ENCODE peak calls at places on chromosomes 12 and 14, in ten cellular contexts. One of them, this sample, is unnamed.

GRCh38 chr14:102532204-102532658 is 22.7 kb upstream of the ANKRD9 start:
- DNase-seq in transverse colon: no peak
- DNase-seq in type B pancreatic cell: no peak
- DNase-seq in nucleus accumbens: no peak
- DNase-seq in stimulated activated CD8-positive, alpha-beta memory T cell treated with anti-CD3 and anti-CD28 coated beads, Interleukin-15, amount 100 ng/mL, for 1 hour: no peak
- DNase-seq in HT1080: peak
- DNase-seq in heart right ventricle: no peak
- DNase-seq in NCI-H1092: no peak
- DNase-seq in HS-5: no peak
- DNase-seq in OCI-M1: no peak
- DNase-seq in this sample: no peak

GRCh38 chr12:55726911-55727310 is 1.9 kb downstream of the CD63 start:
- DNase-seq in HT1080: no peak
- DNase-seq in heart right ventricle: no peak
- DNase-seq in transverse colon: no peak
- DNase-seq in HS-5: no peak
- DNase-seq in OCI-M1: no peak
- DNase-seq in NCI-H1092: no peak
- DNase-seq in stimulated activated CD8-positive, alpha-beta memory T cell treated with anti-CD3 and anti-CD28 coated beads, Interleukin-15, amount 100 ng/mL, for 1 hour: no peak
- DNase-seq in nucleus accumbens: no peak
- DNase-seq in type B pancreatic cell: no peak
- DNase-seq in this sample: no peak

GRCh38 chr12:49868952-49869815 is 26.3 kb upstream of the BCDIN3D start:
- DNase-seq in transverse colon: peak
- DNase-seq in HT1080: peak
- DNase-seq in HS-5: peak
- DNase-seq in OCI-M1: peak
- DNase-seq in type B pancreatic cell: no peak
- DNase-seq in NCI-H1092: peak
- DNase-seq in heart right ventricle: peak
- DNase-seq in nucleus accumbens: peak
- DNase-seq in stimulated activated CD8-positive, alpha-beta memory T cell treated with anti-CD3 and anti-CD28 coated beads, Interleukin-15, amount 100 ng/mL, for 1 hour: no peak
- DNase-seq in this sample: peak

GRCh38 chr12:6771091-6771495 is 1.2 kb upstream of the LAG3 start:
- DNase-seq in NCI-H1092: no peak
- DNase-seq in type B pancreatic cell: no peak
- DNase-seq in HS-5: no peak
- DNase-seq in OCI-M1: no peak
- DNase-seq in heart right ventricle: no peak
- DNase-seq in HT1080: no peak
- DNase-seq in nucleus accumbens: no peak
- DNase-seq in transverse colon: no peak
- DNase-seq in stimulated activated CD8-positive, alpha-beta memory T cell treated with anti-CD3 and anti-CD28 coated beads, Interleukin-15, amount 100 ng/mL, for 1 hour: no peak
- DNase-seq in this sample: no peak

GRCh38 chr12:100718212-100718611 is 76.4 kb upstream of the ANO4 start:
- DNase-seq in type B pancreatic cell: no peak
- DNase-seq in nucleus accumbens: no peak
- DNase-seq in OCI-M1: no peak
- DNase-seq in HS-5: peak
- DNase-seq in NCI-H1092: no peak
- DNase-seq in stimulated activated CD8-positive, alpha-beta memory T cell treated with anti-CD3 and anti-CD28 coated beads, Interleukin-15, amount 100 ng/mL, for 1 hour: no peak
- DNase-seq in HT1080: no peak
- DNase-seq in transverse colon: no peak
- DNase-seq in heart right ventricle: no peak
- DNase-seq in this sample: no peak

GRCh38 chr14:41586237-41586636 is 20.4 kb upstream of the LRFN5 start:
- DNase-seq in heart right ventricle: no peak
- DNase-seq in type B pancreatic cell: no peak
- DNase-seq in OCI-M1: peak
- DNase-seq in HS-5: no peak
- DNase-seq in NCI-H1092: no peak
- DNase-seq in transverse colon: no peak
- DNase-seq in stimulated activated CD8-positive, alpha-beta memory T cell treated with anti-CD3 and anti-CD28 coated beads, Interleukin-15, amount 100 ng/mL, for 1 hour: no peak
- DNase-seq in HT1080: no peak
- DNase-seq in nucleus accumbens: no peak
- DNase-seq in this sample: no peak

GRCh38 chr14:36022765-36023415 is 153.6 kb downstream of the PTCSC3 start:
- DNase-seq in type B pancreatic cell: no peak
- DNase-seq in HS-5: no peak
- DNase-seq in OCI-M1: no peak
- DNase-seq in transverse colon: no peak
- DNase-seq in nucleus accumbens: no peak
- DNase-seq in heart right ventricle: no peak
- DNase-seq in HT1080: no peak
- DNase-seq in stimulated activated CD8-positive, alpha-beta memory T cell treated with anti-CD3 and anti-CD28 coated beads, Interleukin-15, amount 100 ng/mL, for 1 hour: no peak
- DNase-seq in NCI-H1092: no peak
- DNase-seq in this sample: no peak

GRCh38 chr14:34340226-34340625 is 121.8 kb downstream of the SPTSSA start:
- DNase-seq in stimulated activated CD8-positive, alpha-beta memory T cell treated with anti-CD3 and anti-CD28 coated beads, Interleukin-15, amount 100 ng/mL, for 1 hour: no peak
- DNase-seq in OCI-M1: no peak
- DNase-seq in HS-5: no peak
- DNase-seq in NCI-H1092: no peak
- DNase-seq in heart right ventricle: no peak
- DNase-seq in HT1080: peak
- DNase-seq in nucleus accumbens: no peak
- DNase-seq in type B pancreatic cell: no peak
- DNase-seq in transverse colon: no peak
- DNase-seq in this sample: no peak

GRCh38 chr14:87017335-87017734 is 975.6 kb downstream of the GALC start:
- DNase-seq in HS-5: no peak
- DNase-seq in nucleus accumbens: no peak
- DNase-seq in stimulated activated CD8-positive, alpha-beta memory T cell treated with anti-CD3 and anti-CD28 coated beads, Interleukin-15, amount 100 ng/mL, for 1 hour: no peak
- DNase-seq in heart right ventricle: no peak
- DNase-seq in OCI-M1: no peak
- DNase-seq in type B pancreatic cell: no peak
- DNase-seq in NCI-H1092: no peak
- DNase-seq in transverse colon: no peak
- DNase-seq in HT1080: no peak
- DNase-seq in this sample: no peak

GRCh38 chr14:22856428-22856827 is 15.1 kb upstream of the LRP10 start:
- DNase-seq in HS-5: no peak
- DNase-seq in heart right ventricle: no peak
- DNase-seq in HT1080: no peak
- DNase-seq in NCI-H1092: no peak
- DNase-seq in transverse colon: no peak
- DNase-seq in stimulated activated CD8-positive, alpha-beta memory T cell treated with anti-CD3 and anti-CD28 coated beads, Interleukin-15, amount 100 ng/mL, for 1 hour: no peak
- DNase-seq in OCI-M1: no peak
- DNase-seq in nucleus accumbens: no peak
- DNase-seq in type B pancreatic cell: no peak
- DNase-seq in this sample: peak

GRCh38 chr12:47534695-47535094 is 171.1 kb downstream of the RPAP3 start:
- DNase-seq in NCI-H1092: no peak
- DNase-seq in stimulated activated CD8-positive, alpha-beta memory T cell treated with anti-CD3 and anti-CD28 coated beads, Interleukin-15, amount 100 ng/mL, for 1 hour: no peak
- DNase-seq in HT1080: no peak
- DNase-seq in OCI-M1: peak
- DNase-seq in heart right ventricle: no peak
- DNase-seq in type B pancreatic cell: no peak
- DNase-seq in transverse colon: no peak
- DNase-seq in HS-5: no peak
- DNase-seq in nucleus accumbens: no peak
- DNase-seq in this sample: no peak

GRCh38 chr12:29149691-29150382 is 759 bp downstream of the FAR2 start:
- DNase-seq in stimulated activated CD8-positive, alpha-beta memory T cell treated with anti-CD3 and anti-CD28 coated beads, Interleukin-15, amount 100 ng/mL, for 1 hour: no peak
- DNase-seq in HS-5: no peak
- DNase-seq in type B pancreatic cell: no peak
- DNase-seq in HT1080: no peak
- DNase-seq in transverse colon: peak
- DNase-seq in NCI-H1092: no peak
- DNase-seq in OCI-M1: peak
- DNase-seq in heart right ventricle: peak
- DNase-seq in nucleus accumbens: peak
- DNase-seq in this sample: no peak

GRCh38 chr14:59254911-59255545 is 66.6 kb downstream of the DAAM1 start:
- DNase-seq in stimulated activated CD8-positive, alpha-beta memory T cell treated with anti-CD3 and anti-CD28 coated beads, Interleukin-15, amount 100 ng/mL, for 1 hour: no peak
- DNase-seq in heart right ventricle: no peak
- DNase-seq in nucleus accumbens: no peak
- DNase-seq in HS-5: no peak
- DNase-seq in NCI-H1092: no peak
- DNase-seq in transverse colon: no peak
- DNase-seq in HT1080: no peak
- DNase-seq in type B pancreatic cell: no peak
- DNase-seq in OCI-M1: no peak
- DNase-seq in this sample: no peak

GRCh38 chr12:68432622-68433021 is 100.5 kb upstream of the MDM1 start:
- DNase-seq in nucleus accumbens: no peak
- DNase-seq in HS-5: no peak
- DNase-seq in type B pancreatic cell: no peak
- DNase-seq in OCI-M1: no peak
- DNase-seq in heart right ventricle: no peak
- DNase-seq in stimulated activated CD8-positive, alpha-beta memory T cell treated with anti-CD3 and anti-CD28 coated beads, Interleukin-15, amount 100 ng/mL, for 1 hour: no peak
- DNase-seq in NCI-H1092: no peak
- DNase-seq in transverse colon: no peak
- DNase-seq in HT1080: no peak
- DNase-seq in this sample: no peak

GRCh38 chr12:57216931-57217871 is 607 bp downstream of the NXPH4 start:
- DNase-seq in HS-5: no peak
- DNase-seq in stimulated activated CD8-positive, alpha-beta memory T cell treated with anti-CD3 and anti-CD28 coated beads, Interleukin-15, amount 100 ng/mL, for 1 hour: no peak
- DNase-seq in OCI-M1: no peak
- DNase-seq in transverse colon: no peak
- DNase-seq in type B pancreatic cell: no peak
- DNase-seq in HT1080: no peak
- DNase-seq in heart right ventricle: no peak
- DNase-seq in NCI-H1092: peak
- DNase-seq in nucleus accumbens: no peak
- DNase-seq in this sample: no peak

GRCh38 chr12:42090899-42091298 is 53.8 kb downstream of the GXYLT1 start:
- DNase-seq in HS-5: peak
- DNase-seq in NCI-H1092: no peak
- DNase-seq in transverse colon: no peak
- DNase-seq in heart right ventricle: no peak
- DNase-seq in type B pancreatic cell: no peak
- DNase-seq in HT1080: peak
- DNase-seq in OCI-M1: no peak
- DNase-seq in stimulated activated CD8-positive, alpha-beta memory T cell treated with anti-CD3 and anti-CD28 coated beads, Interleukin-15, amount 100 ng/mL, for 1 hour: no peak
- DNase-seq in nucleus accumbens: no peak
- DNase-seq in this sample: no peak

GRCh38 chr12:130111965-130112496 is 50.2 kb upstream of the FZD10 start:
- DNase-seq in type B pancreatic cell: no peak
- DNase-seq in HT1080: no peak
- DNase-seq in stimulated activated CD8-positive, alpha-beta memory T cell treated with anti-CD3 and anti-CD28 coated beads, Interleukin-15, amount 100 ng/mL, for 1 hour: no peak
- DNase-seq in NCI-H1092: no peak
- DNase-seq in transverse colon: no peak
- DNase-seq in heart right ventricle: no peak
- DNase-seq in nucleus accumbens: no peak
- DNase-seq in OCI-M1: no peak
- DNase-seq in HS-5: no peak
- DNase-seq in this sample: no peak

GRCh38 chr14:91879196-91879595 is 11.9 kb upstream of the TC2N start:
- DNase-seq in OCI-M1: no peak
- DNase-seq in NCI-H1092: no peak
- DNase-seq in type B pancreatic cell: no peak
- DNase-seq in nucleus accumbens: no peak
- DNase-seq in HS-5: no peak
- DNase-seq in HT1080: no peak
- DNase-seq in stimulated activated CD8-positive, alpha-beta memory T cell treated with anti-CD3 and anti-CD28 coated beads, Interleukin-15, amount 100 ng/mL, for 1 hour: no peak
- DNase-seq in heart right ventricle: no peak
- DNase-seq in transverse colon: no peak
- DNase-seq in this sample: no peak

GRCh38 chr12:47741340-47741703 is 16.0 kb upstream of the ENDOU start:
- DNase-seq in HT1080: peak
- DNase-seq in type B pancreatic cell: no peak
- DNase-seq in HS-5: no peak
- DNase-seq in NCI-H1092: peak
- DNase-seq in stimulated activated CD8-positive, alpha-beta memory T cell treated with anti-CD3 and anti-CD28 coated beads, Interleukin-15, amount 100 ng/mL, for 1 hour: peak
- DNase-seq in OCI-M1: peak
- DNase-seq in transverse colon: peak
- DNase-seq in heart right ventricle: peak
- DNase-seq in nucleus accumbens: peak
- DNase-seq in this sample: peak

GRCh38 chr14:68476212-68476964 is 316.5 kb downstream of the ZFP36L1 start:
- DNase-seq in HT1080: peak
- DNase-seq in NCI-H1092: no peak
- DNase-seq in heart right ventricle: peak
- DNase-seq in stimulated activated CD8-positive, alpha-beta memory T cell treated with anti-CD3 and anti-CD28 coated beads, Interleukin-15, amount 100 ng/mL, for 1 hour: no peak
- DNase-seq in HS-5: peak
- DNase-seq in transverse colon: peak
- DNase-seq in nucleus accumbens: peak
- DNase-seq in type B pancreatic cell: no peak
- DNase-seq in OCI-M1: no peak
- DNase-seq in this sample: no peak

GRCh38 chr14:98008381-98009113 is 1211.4 kb downstream of the VRK1 start:
- DNase-seq in type B pancreatic cell: no peak
- DNase-seq in NCI-H1092: no peak
- DNase-seq in heart right ventricle: no peak
- DNase-seq in OCI-M1: no peak
- DNase-seq in nucleus accumbens: no peak
- DNase-seq in HS-5: no peak
- DNase-seq in HT1080: peak
- DNase-seq in stimulated activated CD8-positive, alpha-beta memory T cell treated with anti-CD3 and anti-CD28 coated beads, Interleukin-15, amount 100 ng/mL, for 1 hour: no peak
- DNase-seq in transverse colon: no peak
- DNase-seq in this sample: no peak

GRCh38 chr14:61923348-61923747 is 161.1 kb downstream of the SNAPC1 start:
- DNase-seq in heart right ventricle: no peak
- DNase-seq in stimulated activated CD8-positive, alpha-beta memory T cell treated with anti-CD3 and anti-CD28 coated beads, Interleukin-15, amount 100 ng/mL, for 1 hour: no peak
- DNase-seq in NCI-H1092: no peak
- DNase-seq in nucleus accumbens: no peak
- DNase-seq in HT1080: peak
- DNase-seq in OCI-M1: no peak
- DNase-seq in transverse colon: no peak
- DNase-seq in HS-5: no peak
- DNase-seq in type B pancreatic cell: no peak
- DNase-seq in this sample: no peak

GRCh38 chr12:32053881-32054624 is 52.6 kb upstream of the BICD1 start:
- DNase-seq in HT1080: no peak
- DNase-seq in HS-5: no peak
- DNase-seq in nucleus accumbens: no peak
- DNase-seq in heart right ventricle: no peak
- DNase-seq in transverse colon: no peak
- DNase-seq in stimulated activated CD8-positive, alpha-beta memory T cell treated with anti-CD3 and anti-CD28 coated beads, Interleukin-15, amount 100 ng/mL, for 1 hour: no peak
- DNase-seq in OCI-M1: no peak
- DNase-seq in NCI-H1092: no peak
- DNase-seq in type B pancreatic cell: no peak
- DNase-seq in this sample: no peak

GRCh38 chr12:26318661-26319068 is 123.3 kb downstream of the SSPN start:
- DNase-seq in nucleus accumbens: no peak
- DNase-seq in OCI-M1: peak
- DNase-seq in HS-5: no peak
- DNase-seq in transverse colon: peak
- DNase-seq in stimulated activated CD8-positive, alpha-beta memory T cell treated with anti-CD3 and anti-CD28 coated beads, Interleukin-15, amount 100 ng/mL, for 1 hour: no peak
- DNase-seq in NCI-H1092: no peak
- DNase-seq in HT1080: peak
- DNase-seq in type B pancreatic cell: no peak
- DNase-seq in heart right ventricle: peak
- DNase-seq in this sample: no peak

GRCh38 chr12:576613-577110 is 86.6 kb downstream of the NINJ2 start:
- DNase-seq in OCI-M1: no peak
- DNase-seq in heart right ventricle: no peak
- DNase-seq in HS-5: no peak
- DNase-seq in HT1080: no peak
- DNase-seq in type B pancreatic cell: no peak
- DNase-seq in NCI-H1092: no peak
- DNase-seq in transverse colon: no peak
- DNase-seq in nucleus accumbens: no peak
- DNase-seq in stimulated activated CD8-positive, alpha-beta memory T cell treated with anti-CD3 and anti-CD28 coated beads, Interleukin-15, amount 100 ng/mL, for 1 hour: no peak
- DNase-seq in this sample: no peak

GRCh38 chr12:66823857-66824570 is 145.1 kb upstream of the GRIP1 start:
- DNase-seq in HS-5: no peak
- DNase-seq in stimulated activated CD8-positive, alpha-beta memory T cell treated with anti-CD3 and anti-CD28 coated beads, Interleukin-15, amount 100 ng/mL, for 1 hour: no peak
- DNase-seq in OCI-M1: no peak
- DNase-seq in transverse colon: no peak
- DNase-seq in NCI-H1092: no peak
- DNase-seq in nucleus accumbens: no peak
- DNase-seq in heart right ventricle: no peak
- DNase-seq in HT1080: peak
- DNase-seq in type B pancreatic cell: no peak
- DNase-seq in this sample: no peak

GRCh38 chr14:89227490-89227834 is 189.6 kb downstream of the FOXN3 start:
- DNase-seq in HT1080: peak
- DNase-seq in OCI-M1: no peak
- DNase-seq in nucleus accumbens: no peak
- DNase-seq in HS-5: no peak
- DNase-seq in type B pancreatic cell: no peak
- DNase-seq in NCI-H1092: no peak
- DNase-seq in heart right ventricle: no peak
- DNase-seq in transverse colon: no peak
- DNase-seq in stimulated activated CD8-positive, alpha-beta memory T cell treated with anti-CD3 and anti-CD28 coated beads, Interleukin-15, amount 100 ng/mL, for 1 hour: no peak
- DNase-seq in this sample: no peak

GRCh38 chr12:7642876-7643309 is 22.8 kb downstream of the APOBEC1 start:
- DNase-seq in OCI-M1: peak
- DNase-seq in stimulated activated CD8-positive, alpha-beta memory T cell treated with anti-CD3 and anti-CD28 coated beads, Interleukin-15, amount 100 ng/mL, for 1 hour: no peak
- DNase-seq in HT1080: peak
- DNase-seq in transverse colon: no peak
- DNase-seq in type B pancreatic cell: no peak
- DNase-seq in HS-5: no peak
- DNase-seq in heart right ventricle: no peak
- DNase-seq in NCI-H1092: no peak
- DNase-seq in nucleus accumbens: no peak
- DNase-seq in this sample: no peak